ENCODE peak calls at places on chromosomes 11 and 22, in ten cellular contexts. U, X, I, N, Q, R, J, V, W and Y are unnamed samples.

GRCh38 chr22:29475550-29475949 is 4.5 kb upstream of the NEFH start:
- DNase-seq in J (no peak), U (no peak), W (no peak), V (no peak), X (no peak), N (no peak), Q (no peak), I (no peak), R (peak; percentile 86), Y (no peak)

GRCh38 chr11:128691802-128692749 is 1.8 kb upstream of the FLI1 start:
- DNase-seq in I (no peak), U (no peak), R (peak; percentile 79), V (no peak), N (no peak), X (no peak), J (peak; percentile 79), W (no peak), Q (no peak), Y (no peak)

GRCh38 chr11:59283825-59284772 is 71.4 kb upstream of the MPEG1 start:
- DNase-seq in N (peak; percentile 3), W (peak; percentile 60), U (peak; percentile 54), V (peak; percentile 67), J (peak; percentile 71), R (no peak), X (peak; percentile 64), Q (peak; percentile 69), I (peak; percentile 45), Y (peak; percentile 14)

GRCh38 chr11:107655607-107656006 is 56.2 kb downstream of the SLN start:
- DNase-seq in I (no peak), V (no peak), U (peak; percentile 31), R (no peak), Q (no peak), X (no peak), W (no peak), N (no peak), J (no peak), Y (no peak)

GRCh38 chr11:17890333-17890732 is 122.5 kb downstream of the SERGEF start:
- DNase-seq in W (no peak), Q (peak; percentile 7), V (no peak), J (no peak), N (no peak), U (no peak), R (no peak), I (no peak), X (no peak), Y (no peak)

GRCh38 chr11:128802358-128802981 is 64.6 kb downstream of the KCNJ1 start:
- DNase-seq in V (no peak), R (no peak), W (peak; percentile 47), Q (peak; percentile 42), J (peak; percentile 83), N (no peak), U (no peak), X (peak; percentile 12), I (peak; percentile 48), Y (no peak)

GRCh38 chr11:110896358-110896757 is 184.1 kb upstream of the ARHGAP20 start:
- DNase-seq in R (no peak), W (no peak), Q (peak; percentile 61), U (no peak), X (no peak), N (peak; percentile 52), I (no peak), V (no peak), J (no peak), Y (no peak)

GRCh38 chr22:20960609-20961008 is 6.4 kb upstream of the AIFM3 start:
- DNase-seq in U (no peak), N (no peak), V (no peak), R (peak; percentile 22), I (no peak), X (no peak), Q (no peak), J (no peak), W (no peak), Y (no peak)

GRCh38 chr11:69644071-69644961 is 3.4 kb downstream of the CCND1 start:
- DNase-seq in J (peak; percentile 67), N (no peak), I (peak; percentile 93), R (peak; percentile 81), V (no peak), Q (peak; percentile 91), W (peak; percentile 74), X (peak; percentile 68), U (peak; percentile 90), Y (peak; percentile 87)
- TF ChIP-seq CTCF in J (peak; percentile 34), N (no peak), I (peak; percentile 11), R (no peak), V (no peak), Q (peak; percentile 13), W (peak; percentile 36), X (no peak), U (no peak), Y (peak; percentile 44)

DNA sequence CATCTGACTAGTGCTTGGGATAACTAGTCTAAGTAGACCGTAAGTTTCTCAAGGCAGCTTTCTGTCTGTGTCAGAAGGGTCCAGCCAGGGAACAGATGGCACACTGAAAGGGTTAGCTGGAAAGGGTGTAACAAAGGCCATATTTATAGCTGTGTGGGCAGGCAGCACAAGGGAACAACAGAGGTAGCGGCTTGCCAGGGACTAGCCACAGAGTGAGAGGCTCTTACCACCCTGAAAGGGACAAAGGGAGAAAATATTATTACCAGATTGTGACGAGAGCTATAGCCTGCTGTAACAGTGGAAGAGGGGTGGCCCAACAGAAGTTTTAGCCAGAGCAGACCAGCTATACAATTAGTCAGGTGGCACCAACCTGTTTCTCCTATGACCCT is 129.4 kb downstream of the CCDC34 start:
- DNase-seq in V (no peak), X (no peak), U (no peak), N (no peak), J (no peak), I (no peak), Q (no peak), W (no peak), R (no peak), Y (no peak)
- H3K4me3 ChIP-seq in V (no peak overlapping the region), X (no peak overlapping the region), U (no peak overlapping the region), N (no peak overlapping the region), J (no peak overlapping the region), I (no peak overlapping the region), Q (no peak overlapping the region), W (no peak overlapping the region), R (no peak overlapping the region), Y (no peak overlapping the region)

GRCh38 chr11:85749287-85749834 is 61.6 kb downstream of the SYTL2 start:
- DNase-seq in Q (no peak), J (no peak), N (no peak), W (no peak), U (no peak), V (no peak), X (no peak), I (no peak), R (no peak), Y (no peak)
- TF ChIP-seq CTCF in Q (no peak), J (no peak), N (no peak), W (no peak), U (no peak), V (no peak), X (no peak), I (no peak), R (no peak), Y (no peak)

GRCh38 chr11:12430351-12430750 is 53.0 kb downstream of the PARVA start:
- DNase-seq in J (no peak), V (no peak), U (no peak), I (no peak), W (no peak), X (no peak), N (no peak), R (no peak), Q (peak; percentile 76), Y (no peak)
- H3K4me3 ChIP-seq in J (no peak overlapping the region), V (no peak overlapping the region), U (no peak overlapping the region), I (no peak overlapping the region), W (no peak overlapping the region), X (no peak overlapping the region), N (no peak overlapping the region), R (no peak overlapping the region), Q (no peak overlapping the region), Y (no peak overlapping the region)

DNA sequence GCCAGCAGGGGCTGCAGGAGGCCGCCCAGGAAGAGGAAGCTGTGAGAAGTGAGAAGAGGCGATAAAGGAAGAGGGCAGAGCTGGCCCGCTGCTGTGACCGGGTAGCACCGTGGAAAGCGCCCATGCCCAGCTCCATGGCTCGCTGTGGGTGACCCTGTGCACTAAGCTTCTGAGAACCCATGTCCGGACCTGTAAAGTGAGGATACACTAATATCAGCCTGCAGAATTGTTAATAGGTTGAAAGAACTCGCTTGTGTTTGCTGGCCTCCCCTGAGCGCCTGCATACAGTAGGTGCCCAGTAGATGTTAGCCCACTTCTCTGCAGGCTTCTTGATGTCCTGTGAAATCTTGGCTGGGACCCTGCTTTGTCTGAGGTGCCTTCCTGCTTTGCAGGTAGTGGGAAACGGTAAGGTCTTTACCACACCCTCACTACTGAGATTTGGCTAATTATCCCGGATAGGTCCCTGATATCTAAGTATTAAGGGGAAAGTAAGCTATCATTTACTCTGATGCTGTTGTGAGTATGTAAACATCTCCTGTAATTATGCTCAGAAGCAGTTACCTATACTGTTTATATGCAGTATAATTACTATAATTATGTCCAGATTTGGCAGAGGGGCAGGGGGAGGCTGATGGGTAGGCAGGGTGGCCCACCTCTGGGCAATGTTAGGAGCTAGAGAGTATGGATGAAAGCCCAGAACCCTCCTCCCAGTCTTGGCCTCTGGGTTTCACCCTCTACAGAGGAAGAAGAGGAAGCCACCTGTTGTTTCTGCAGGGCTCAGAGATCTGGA is 1.2 kb upstream of the ARRB1 start:
- DNase-seq in U (peak; percentile 69), I (no peak), R (peak; percentile 93), W (no peak), V (no peak), J (peak; percentile 38), Q (no peak), N (no peak), X (no peak), Y (no peak)
- TF ChIP-seq CTCF in U (no peak), I (no peak), R (no peak), W (no peak), V (no peak), J (no peak), Q (no peak), N (no peak), X (no peak), Y (no peak)

GRCh38 chr11:73359930-73360742 is 16.1 kb upstream of the RELT start:
- DNase-seq in V (peak; percentile 58), I (no peak), U (no peak), N (peak; percentile 39), X (no peak), R (no peak), Q (peak; percentile 53), W (peak; percentile 55), J (peak; percentile 91), Y (peak; percentile 18)
- H3K4me3 ChIP-seq in V (peak overlapping the region; percentile 51), I (no peak overlapping the region), U (no peak overlapping the region), N (no peak overlapping the region), X (no peak overlapping the region), R (no peak overlapping the region), Q (no peak overlapping the region), W (no peak overlapping the region), J (no peak overlapping the region), Y (no peak overlapping the region)

GRCh38 chr11:12202911-12203310 is 92.5 kb downstream of the MICAL2 start:
- DNase-seq in R (no peak), U (no peak), I (no peak), W (no peak), Q (no peak), X (no peak), J (no peak), V (no peak), N (no peak), Y (no peak)
- TF ChIP-seq CTCF in R (no peak), U (no peak), I (no peak), W (no peak), Q (no peak), X (no peak), J (no peak), V (no peak), N (no peak), Y (no peak)